ENCODE peak calls at places on chromosomes 1 and 21, in seven cellular contexts. E is Calu3, W is activated T-cell treated with anti-CD3 and anti-CD28 coated beads for 1 hour, V is HS-5, L is IMR-90, F is fibroblast of gingiva, A is BE2C. X is an unnamed sample.

GRCh38 chr1:66553846-66554245 is 19.9 kb downstream of the SGIP1 start:
- DNase-seq in W (no peak), F (no peak), V (no peak), E (no peak), A (no peak), L (peak), X (no peak)

GRCh38 chr1:212871976-212872375 is 13.9 kb downstream of the FLVCR1 start:
- DNase-seq in L (no peak), W (no peak), F (no peak), V (no peak), A (no peak), E (no peak), X (no peak)

GRCh38 chr1:91124989-91125417 is 103.2 kb upstream of the ZNF644 start:
- DNase-seq in A (no peak), L (no peak), E (no peak), W (no peak), V (no peak), F (peak), X (no peak)

GRCh38 chr1:223216482-223217205 is 73.6 kb upstream of the TLR5 start:
- DNase-seq in L (no peak), A (no peak), W (no peak), V (no peak), E (no peak), F (no peak), X (no peak)

GRCh38 chr1:6454856-6455751 is 10.9 kb downstream of the TNFRSF25 start:
- DNase-seq in E (no peak), F (no peak), W (no peak), V (no peak), L (no peak), A (no peak), X (no peak)

GRCh38 chr1:17831619-17832018 is 76.5 kb downstream of the ACTL8 start:
- DNase-seq in E (peak), L (peak), F (peak), A (no peak), V (no peak), W (no peak), X (peak)

GRCh38 chr1:109399326-109399957 is 1.7 kb upstream of the SORT1 start:
- DNase-seq in W (no peak), L (peak), A (peak), V (peak), E (peak), F (peak), X (no peak)

GRCh38 chr1:150362721-150363425 is 1.1 kb upstream of the RPRD2 start:
- DNase-seq in W (peak), L (no peak), F (no peak), V (no peak), E (no peak), A (no peak), X (no peak)

GRCh38 chr21:42358937-42359336 is 7.4 kb downstream of the TFF1 start:
- DNase-seq in W (no peak), E (no peak), V (no peak), A (no peak), L (no peak), F (no peak), X (no peak)

GRCh38 chr1:165129568-165130164 is 226.8 kb downstream of the LMX1A start:
- DNase-seq in E (peak), L (peak), F (no peak), A (peak), V (no peak), W (no peak), X (no peak)

GRCh38 chr1:45617618-45618017 is 6.2 kb downstream of the CCDC17 start:
- DNase-seq in W (no peak), E (no peak), L (peak), A (no peak), V (peak), F (no peak), X (no peak)

GRCh38 chr1:178540646-178541045 is 27.7 kb downstream of the TEX35 start:
- DNase-seq in E (no peak), W (no peak), F (peak), V (peak), L (peak), A (no peak), X (no peak)

GRCh38 chr1:99171126-99171813 is 93.0 kb upstream of the PLPPR4 start:
- DNase-seq in V (no peak), F (no peak), A (no peak), L (no peak), E (peak), W (no peak), X (no peak)